ENCODE peak calls at places on chromosomes 6 and 20, in five cellular contexts. One of them, this sample, is unnamed.

GRCh38 chr20:3237958-3238615 is 903 bp downstream of the SLC4A11 start:
- DNase-seq in heart left ventricle: no peak
- DNase-seq in epithelial cell of esophagus: no peak
- DNase-seq in osteocyte: no peak
- DNase-seq in right atrium auricular region: no peak
- DNase-seq in this sample: no peak

GRCh38 chr6:71886184-71887005 is at the start of gene RIMS1:
- DNase-seq in heart left ventricle: no peak
- DNase-seq in epithelial cell of esophagus: no peak
- DNase-seq in osteocyte: peak; percentile 85
- DNase-seq in right atrium auricular region: no peak
- DNase-seq in this sample: no peak

GRCh38 chr6:154448448-154449096 is 61.9 kb downstream of the CNKSR3 start:
- DNase-seq in heart left ventricle: peak; percentile 51
- DNase-seq in epithelial cell of esophagus: peak; percentile 18
- DNase-seq in osteocyte: no peak
- DNase-seq in right atrium auricular region: no peak
- DNase-seq in this sample: no peak

GRCh38 chr6:135182120-135182992 is 1.2 kb downstream of the MYB start:
- DNase-seq in heart left ventricle: peak; percentile 21
- DNase-seq in epithelial cell of esophagus: no peak
- DNase-seq in osteocyte: no peak
- DNase-seq in right atrium auricular region: no peak
- DNase-seq in this sample: peak; percentile 23

GRCh38 chr6:158634695-158635426 is 9.7 kb downstream of the DYNLT1 start:
- DNase-seq in heart left ventricle: no peak
- DNase-seq in epithelial cell of esophagus: no peak
- DNase-seq in osteocyte: no peak
- DNase-seq in right atrium auricular region: no peak
- DNase-seq in this sample: no peak

GRCh38 chr6:168741305-168741704 is 300.3 kb downstream of the SMOC2 start:
- DNase-seq in heart left ventricle: no peak
- DNase-seq in epithelial cell of esophagus: no peak
- DNase-seq in osteocyte: no peak
- DNase-seq in right atrium auricular region: no peak
- DNase-seq in this sample: no peak

GRCh38 chr20:17807670-17808069 is 107.9 kb downstream of the BANF2 start:
- DNase-seq in heart left ventricle: no peak
- DNase-seq in epithelial cell of esophagus: no peak
- DNase-seq in osteocyte: no peak
- DNase-seq in right atrium auricular region: no peak
- DNase-seq in this sample: no peak

GRCh38 chr6:35448191-35448590 is 3.9 kb upstream of the FANCE start:
- DNase-seq in heart left ventricle: no peak
- DNase-seq in epithelial cell of esophagus: no peak
- DNase-seq in osteocyte: no peak
- DNase-seq in right atrium auricular region: no peak
- DNase-seq in this sample: no peak

GRCh38 chr6:147787407-147787806 is 278.9 kb downstream of the SAMD5 start:
- DNase-seq in heart left ventricle: no peak
- DNase-seq in epithelial cell of esophagus: no peak
- DNase-seq in osteocyte: no peak
- DNase-seq in right atrium auricular region: no peak
- DNase-seq in this sample: no peak

GRCh38 chr6:167826230-167827061 is at the start of gene AFDN:
- DNase-seq in heart left ventricle: peak; percentile 79
- DNase-seq in epithelial cell of esophagus: peak; percentile 73
- DNase-seq in osteocyte: peak; percentile 88
- DNase-seq in right atrium auricular region: peak; percentile 68
- DNase-seq in this sample: peak; percentile 55

GRCh38 chr6:56528412-56528841 is 114.3 kb downstream of the DST start:
- DNase-seq in heart left ventricle: no peak
- DNase-seq in epithelial cell of esophagus: peak; percentile 64
- DNase-seq in osteocyte: no peak
- DNase-seq in right atrium auricular region: no peak
- DNase-seq in this sample: peak; percentile 66

GRCh38 chr6:157240059-157240959 is 83.0 kb downstream of the TMEM242 start:
- DNase-seq in heart left ventricle: no peak
- DNase-seq in epithelial cell of esophagus: peak; percentile 33
- DNase-seq in osteocyte: no peak
- DNase-seq in right atrium auricular region: peak; percentile 82
- DNase-seq in this sample: no peak

GRCh38 chr20:2143594-2143993 is 42.0 kb downstream of the STK35 start:
- DNase-seq in heart left ventricle: no peak
- DNase-seq in epithelial cell of esophagus: no peak
- DNase-seq in osteocyte: no peak
- DNase-seq in right atrium auricular region: no peak
- DNase-seq in this sample: no peak

GRCh38 chr6:43948527-43949450 is 178.5 kb downstream of the MRPL14 start:
- DNase-seq in heart left ventricle: no peak
- DNase-seq in epithelial cell of esophagus: no peak
- DNase-seq in osteocyte: no peak
- DNase-seq in right atrium auricular region: no peak
- DNase-seq in this sample: no peak

GRCh38 chr20:58243653-58244410 is 15.4 kb upstream of the ANKRD60 start:
- DNase-seq in heart left ventricle: no peak
- DNase-seq in epithelial cell of esophagus: no peak
- DNase-seq in osteocyte: no peak
- DNase-seq in right atrium auricular region: no peak
- DNase-seq in this sample: no peak

GRCh38 chr6:84553527-84553926 is 210.9 kb downstream of the TBX18 start:
- DNase-seq in heart left ventricle: no peak
- DNase-seq in epithelial cell of esophagus: no peak
- DNase-seq in osteocyte: no peak
- DNase-seq in right atrium auricular region: no peak
- DNase-seq in this sample: no peak

GRCh38 chr6:398558-399078 is 7.1 kb downstream of the IRF4 start:
- DNase-seq in heart left ventricle: no peak
- DNase-seq in epithelial cell of esophagus: no peak
- DNase-seq in osteocyte: no peak
- DNase-seq in right atrium auricular region: no peak
- DNase-seq in this sample: no peak

GRCh38 chr6:273441-274111 is 18.7 kb upstream of the DUSP22 start:
- DNase-seq in heart left ventricle: no peak
- DNase-seq in epithelial cell of esophagus: no peak
- DNase-seq in osteocyte: no peak
- DNase-seq in right atrium auricular region: no peak
- DNase-seq in this sample: no peak